ENCODE peak calls at places on chromosome 7, in six cellular contexts. One of them, this sample, is unnamed.
A peak's percentile ranks its signal among the peaks of the same experiment; 100 is the strongest.

GRCh38 chr7:79217976-79218626 is 235.4 kb downstream of the MAGI2 start:
- DNase-seq in uterus: no peak
- DNase-seq in upper lobe of left lung: no peak
- DNase-seq in lower leg skin: no peak
- DNase-seq in fibroblast of mammary gland: no peak
- DNase-seq in Peyer's patch: no peak
- DNase-seq in this sample: no peak

GRCh38 chr7:22194633-22195273 is 162.2 kb downstream of the RAPGEF5 start:
- DNase-seq in Peyer's patch: no peak
- DNase-seq in uterus: no peak
- DNase-seq in fibroblast of mammary gland: no peak
- DNase-seq in lower leg skin: no peak
- DNase-seq in upper lobe of left lung: no peak
- DNase-seq in this sample: no peak

GRCh38 chr7:153524070-153524601 is 528.1 kb upstream of the DPP6 start:
- DNase-seq in uterus: peak; percentile 71
- DNase-seq in Peyer's patch: no peak
- DNase-seq in lower leg skin: no peak
- DNase-seq in upper lobe of left lung: no peak
- DNase-seq in fibroblast of mammary gland: no peak
- DNase-seq in this sample: no peak

GRCh38 chr7:142345817-142346216 is 88.0 kb upstream of the PRSS58 start:
- DNase-seq in lower leg skin: no peak
- DNase-seq in upper lobe of left lung: no peak
- DNase-seq in Peyer's patch: no peak
- DNase-seq in fibroblast of mammary gland: no peak
- DNase-seq in uterus: no peak
- DNase-seq in this sample: no peak

GRCh38 chr7:108094933-108095710 is 35.0 kb downstream of the LAMB4 start:
- DNase-seq in upper lobe of left lung: no peak
- DNase-seq in uterus: peak; percentile 60
- DNase-seq in lower leg skin: no peak
- DNase-seq in fibroblast of mammary gland: peak; percentile 98
- DNase-seq in Peyer's patch: no peak
- DNase-seq in this sample: peak; percentile 97

GRCh38 chr7:130733866-130734524 is at the start of gene KLF14:
- DNase-seq in uterus: peak; percentile 20
- DNase-seq in lower leg skin: no peak
- DNase-seq in upper lobe of left lung: peak; percentile 89
- DNase-seq in fibroblast of mammary gland: peak; percentile 21
- DNase-seq in Peyer's patch: peak; percentile 20
- DNase-seq in this sample: peak; percentile 14

GRCh38 chr7:101606176-101606923 is 22.7 kb downstream of the MYL10 start:
- DNase-seq in uterus: no peak
- DNase-seq in fibroblast of mammary gland: no peak
- DNase-seq in upper lobe of left lung: peak; percentile 62
- DNase-seq in lower leg skin: no peak
- DNase-seq in Peyer's patch: no peak
- DNase-seq in this sample: no peak

GRCh38 chr7:114922652-114923402 is 933 bp downstream of the MDFIC start:
- DNase-seq in fibroblast of mammary gland: peak; percentile 86
- DNase-seq in Peyer's patch: peak; percentile 46
- DNase-seq in upper lobe of left lung: peak; percentile 91
- DNase-seq in uterus: peak; percentile 34
- DNase-seq in lower leg skin: peak; percentile 87
- DNase-seq in this sample: peak; percentile 74

GRCh38 chr7:100167912-100168323 is 499 bp downstream of the GAL3ST4 start:
- DNase-seq in Peyer's patch: no peak
- DNase-seq in upper lobe of left lung: no peak
- DNase-seq in lower leg skin: no peak
- DNase-seq in uterus: no peak
- DNase-seq in fibroblast of mammary gland: no peak
- DNase-seq in this sample: peak; percentile 31

GRCh38 chr7:138458576-138459234 is 1.4 kb upstream of the TRIM24 start:
- DNase-seq in uterus: no peak
- DNase-seq in fibroblast of mammary gland: no peak
- DNase-seq in lower leg skin: no peak
- DNase-seq in Peyer's patch: no peak
- DNase-seq in upper lobe of left lung: no peak
- DNase-seq in this sample: no peak

DNA sequence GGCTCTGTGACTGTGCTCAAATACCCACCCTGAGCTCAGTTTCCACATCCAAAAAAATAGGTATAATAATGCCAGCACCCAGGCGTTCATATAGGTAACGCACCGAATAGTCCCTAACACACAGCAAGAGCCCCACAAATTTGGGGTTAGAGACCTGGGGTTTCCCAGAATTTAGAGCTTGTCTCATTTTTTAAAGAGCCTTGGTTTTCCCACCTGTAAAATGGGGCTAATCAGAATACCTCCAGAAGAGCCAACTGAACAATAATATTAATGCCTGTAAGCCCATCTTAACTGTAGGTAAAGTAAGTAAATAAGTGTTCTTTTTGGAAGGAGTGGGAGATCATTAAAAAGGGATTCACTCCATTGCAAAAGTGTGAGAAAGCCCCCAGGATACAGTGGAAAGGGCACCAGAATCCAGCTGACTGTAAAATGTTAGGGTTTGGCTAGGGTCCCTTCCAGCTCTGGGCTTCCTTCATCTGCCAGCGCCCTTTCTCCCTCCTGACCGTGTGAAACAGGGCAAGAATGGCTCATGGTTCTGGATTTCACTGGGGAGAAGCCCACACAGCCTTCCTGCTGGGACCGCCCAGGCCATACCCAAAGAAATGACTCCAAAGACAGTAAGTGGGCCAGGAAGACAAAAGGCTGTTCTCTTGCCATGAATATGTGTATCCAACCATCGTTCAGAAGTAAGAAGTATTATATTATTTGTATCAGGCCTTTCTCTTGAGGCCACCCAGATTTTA is 2.1 kb downstream of the MTURN start:
- DNase-seq in uterus: no peak
- DNase-seq in fibroblast of mammary gland: no peak
- DNase-seq in lower leg skin: no peak
- DNase-seq in upper lobe of left lung: no peak
- DNase-seq in Peyer's patch: no peak
- DNase-seq in this sample: no peak
- H3K4me3 ChIP-seq in uterus: no peak overlapping the region
- H3K4me3 ChIP-seq in fibroblast of mammary gland: peak overlapping the region; percentile 86
- H3K4me3 ChIP-seq in lower leg skin: no peak overlapping the region
- H3K4me3 ChIP-seq in upper lobe of left lung: peak overlapping the region; percentile 90
- H3K4me3 ChIP-seq in Peyer's patch: no peak overlapping the region
- H3K4me3 ChIP-seq in this sample: peak overlapping the region; percentile 96

DNA sequence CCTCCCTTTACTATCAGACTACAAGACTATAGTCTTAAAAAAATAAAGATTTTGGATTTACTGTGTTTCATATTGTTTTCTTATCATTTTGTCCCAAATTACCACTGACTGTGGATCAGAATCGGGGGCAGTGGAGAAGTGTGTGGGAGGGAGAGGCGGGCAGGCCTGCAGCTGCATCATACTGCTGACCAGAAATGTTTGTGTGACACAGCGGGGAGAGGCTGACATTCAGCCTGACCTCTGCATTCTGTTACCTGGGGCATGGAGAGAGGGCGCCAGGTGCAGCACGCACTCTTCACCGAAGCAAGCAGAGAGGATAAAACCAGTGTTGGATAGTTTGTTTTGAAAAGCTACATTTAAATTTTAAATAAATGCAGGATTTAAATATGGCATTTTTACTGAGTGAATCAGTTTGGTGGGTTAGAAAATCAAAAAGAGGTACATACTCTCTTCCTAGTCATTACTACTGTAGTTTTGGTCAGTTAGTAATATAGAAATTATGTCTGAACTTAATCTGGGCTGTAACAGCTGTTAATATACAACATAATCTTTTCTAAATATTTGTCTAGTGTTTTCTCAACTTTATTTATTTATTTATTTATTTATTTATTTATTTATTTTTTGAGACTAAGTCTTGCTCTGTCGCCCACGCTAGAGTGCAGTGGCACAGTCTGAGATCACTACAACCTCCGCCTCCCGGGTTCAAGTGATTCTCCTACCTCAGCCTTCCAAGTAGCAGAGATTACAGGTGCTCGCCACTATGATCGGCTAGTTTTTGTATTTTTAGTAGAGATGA is 8.8 kb upstream of the STMP1 start:
- DNase-seq in Peyer's patch: no peak
- DNase-seq in fibroblast of mammary gland: no peak
- DNase-seq in lower leg skin: no peak
- DNase-seq in upper lobe of left lung: no peak
- DNase-seq in uterus: no peak
- DNase-seq in this sample: no peak
- TF ChIP-seq CTCF in Peyer's patch: no peak
- TF ChIP-seq CTCF in fibroblast of mammary gland: no peak
- TF ChIP-seq CTCF in lower leg skin: no peak
- TF ChIP-seq CTCF in upper lobe of left lung: no peak
- TF ChIP-seq CTCF in uterus: no peak
- TF ChIP-seq CTCF in this sample: no peak

GRCh38 chr7:151850484-151851159 is 26.3 kb downstream of the PRKAG2 start:
- DNase-seq in lower leg skin: no peak
- DNase-seq in fibroblast of mammary gland: no peak
- DNase-seq in Peyer's patch: no peak
- DNase-seq in upper lobe of left lung: no peak
- DNase-seq in uterus: no peak
- DNase-seq in this sample: no peak
- H3K4me3 ChIP-seq in lower leg skin: no peak overlapping the region
- H3K4me3 ChIP-seq in fibroblast of mammary gland: no peak overlapping the region
- H3K4me3 ChIP-seq in Peyer's patch: peak overlapping the region; percentile 43
- H3K4me3 ChIP-seq in upper lobe of left lung: no peak overlapping the region
- H3K4me3 ChIP-seq in uterus: no peak overlapping the region
- H3K4me3 ChIP-seq in this sample: no peak overlapping the region

DNA sequence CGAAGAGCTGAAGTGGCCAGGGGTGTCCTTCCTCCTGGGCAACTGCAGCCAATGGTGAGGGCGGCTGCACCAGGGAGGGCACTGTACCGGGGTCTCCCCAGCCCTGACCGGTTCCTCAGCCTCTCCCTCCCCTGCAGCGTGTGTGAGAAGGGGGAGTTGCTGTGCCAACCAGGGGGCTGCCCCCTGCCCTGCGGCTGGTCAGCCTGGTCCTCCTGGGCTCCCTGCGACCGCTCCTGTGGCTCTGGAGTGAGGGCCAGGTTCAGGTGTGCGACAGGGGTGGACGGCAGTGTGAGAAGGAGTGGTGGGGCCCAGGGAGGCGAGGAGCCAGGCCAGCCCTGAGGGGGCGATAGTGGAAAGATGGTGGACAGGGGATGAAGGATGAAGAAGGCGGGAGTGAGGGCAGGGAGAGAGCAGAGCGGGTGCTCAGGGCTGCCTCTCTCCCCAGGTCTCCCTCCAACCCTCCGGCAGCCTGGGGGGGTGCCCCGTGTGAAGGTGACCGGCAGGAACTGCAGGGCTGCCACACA is 30.2 kb upstream of the ZNF467 start:
- DNase-seq in lower leg skin: no peak
- DNase-seq in fibroblast of mammary gland: no peak
- DNase-seq in Peyer's patch: no peak
- DNase-seq in uterus: no peak
- DNase-seq in upper lobe of left lung: peak; percentile 57
- DNase-seq in this sample: no peak
- TF ChIP-seq CTCF in lower leg skin: no peak
- TF ChIP-seq CTCF in fibroblast of mammary gland: no peak
- TF ChIP-seq CTCF in Peyer's patch: no peak
- TF ChIP-seq CTCF in uterus: no peak
- TF ChIP-seq CTCF in upper lobe of left lung: no peak
- TF ChIP-seq CTCF in this sample: no peak

GRCh38 chr7:150976529-150977381 is 1.4 kb downstream of the KCNH2 start:
- DNase-seq in upper lobe of left lung: no peak
- DNase-seq in uterus: no peak
- DNase-seq in Peyer's patch: no peak
- DNase-seq in lower leg skin: no peak
- DNase-seq in fibroblast of mammary gland: no peak
- DNase-seq in this sample: no peak
- H3K4me3 ChIP-seq in upper lobe of left lung: no peak overlapping the region
- H3K4me3 ChIP-seq in uterus: peak overlapping the region; percentile 22
- H3K4me3 ChIP-seq in Peyer's patch: no peak overlapping the region
- H3K4me3 ChIP-seq in lower leg skin: no peak overlapping the region
- H3K4me3 ChIP-seq in fibroblast of mammary gland: no peak overlapping the region
- H3K4me3 ChIP-seq in this sample: no peak overlapping the region

DNA sequence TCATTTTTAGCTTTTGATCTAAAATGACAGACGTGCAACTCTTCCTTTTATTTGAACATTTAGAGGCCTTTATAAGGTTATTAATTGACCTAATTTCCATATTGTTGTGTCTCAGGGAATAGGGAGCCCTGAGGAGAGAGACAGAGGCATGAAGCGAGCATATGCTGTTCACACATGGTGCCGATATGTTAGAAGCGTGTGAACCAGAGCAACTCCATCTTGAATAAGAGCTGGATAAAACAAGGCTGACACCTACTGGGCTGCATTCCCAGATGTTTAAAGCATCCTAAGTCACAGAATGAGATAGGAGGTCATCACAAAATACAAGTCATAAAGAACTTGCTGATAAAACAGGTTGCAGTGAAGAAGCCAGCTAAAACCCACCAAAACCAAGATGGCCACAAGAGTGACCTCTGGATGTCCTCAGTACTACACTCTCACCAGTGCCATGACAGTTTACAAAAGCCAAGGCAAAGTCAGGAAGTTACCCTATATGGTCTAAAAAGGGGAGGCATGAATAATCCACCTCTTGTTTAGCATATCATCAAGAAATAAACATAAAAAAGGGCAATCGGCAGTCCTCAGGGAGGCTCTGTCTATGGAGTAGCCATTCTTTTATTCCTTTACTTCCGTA is 80.1 kb downstream of the SEC61G start:
- DNase-seq in Peyer's patch: no peak
- DNase-seq in uterus: no peak
- DNase-seq in fibroblast of mammary gland: no peak
- DNase-seq in lower leg skin: no peak
- DNase-seq in upper lobe of left lung: no peak
- DNase-seq in this sample: peak; percentile 1
- TF ChIP-seq CTCF in Peyer's patch: no peak
- TF ChIP-seq CTCF in uterus: no peak
- TF ChIP-seq CTCF in fibroblast of mammary gland: peak; percentile 3
- TF ChIP-seq CTCF in lower leg skin: no peak
- TF ChIP-seq CTCF in upper lobe of left lung: no peak
- TF ChIP-seq CTCF in this sample: no peak

DNA sequence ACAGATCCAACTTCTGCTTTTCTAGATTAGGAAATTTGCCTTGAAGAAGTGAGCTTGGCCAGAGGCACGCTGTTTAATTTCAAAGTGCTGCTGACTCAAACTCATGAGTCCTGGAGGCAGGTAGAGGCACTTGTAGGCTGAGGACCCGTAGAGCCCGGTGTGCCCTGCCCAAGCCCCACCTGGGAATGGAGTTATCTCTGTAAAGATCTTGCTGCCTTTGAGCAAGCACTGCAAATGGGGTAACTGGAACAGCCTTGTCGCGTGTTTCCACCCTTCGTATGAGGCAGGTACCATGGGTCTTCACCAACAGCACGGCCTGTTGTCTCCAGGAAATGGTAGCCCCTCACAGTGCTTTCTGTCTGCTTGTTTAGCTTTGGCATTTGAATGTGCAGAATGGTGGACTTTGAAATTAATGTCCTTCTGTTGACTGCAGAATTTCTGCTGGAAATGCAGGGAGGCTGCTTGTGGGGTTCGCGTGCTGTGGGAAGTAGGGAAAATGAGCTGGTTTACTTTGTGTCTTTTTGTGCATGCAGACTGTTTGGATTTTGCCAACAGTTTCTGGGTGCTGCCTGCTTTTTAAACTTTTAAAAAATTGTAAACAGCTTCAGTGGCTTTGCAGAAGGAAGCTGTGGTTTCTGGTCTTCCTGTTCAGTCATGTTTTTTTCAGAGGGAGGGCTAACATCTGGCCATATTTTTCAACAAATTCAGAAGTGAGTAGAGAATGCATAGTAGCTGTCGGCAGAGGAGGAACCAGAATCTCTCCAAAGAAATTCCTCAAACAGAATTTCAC is 27.2 kb downstream of the CCM2 start:
- DNase-seq in upper lobe of left lung: no peak
- DNase-seq in uterus: no peak
- DNase-seq in lower leg skin: peak; percentile 62
- DNase-seq in fibroblast of mammary gland: peak; percentile 10
- DNase-seq in Peyer's patch: peak; percentile 57
- DNase-seq in this sample: peak; percentile 37
- H3K4me3 ChIP-seq in upper lobe of left lung: no peak overlapping the region
- H3K4me3 ChIP-seq in uterus: no peak overlapping the region
- H3K4me3 ChIP-seq in lower leg skin: no peak overlapping the region
- H3K4me3 ChIP-seq in fibroblast of mammary gland: no peak overlapping the region
- H3K4me3 ChIP-seq in Peyer's patch: peak overlapping the region; percentile 44
- H3K4me3 ChIP-seq in this sample: no peak overlapping the region